ENCODE peak calls at places on chromosomes 6 and 20, in eight cellular contexts. O is fibroblast of lung, B is aorta, E is IMR-90, S is suprapubic skin, A is fibroblast of mammary gland, L is cardiac muscle cell, I is body of pancreas. W is an unnamed sample.

GRCh38 chr6:17045581-17046322 is 56.1 kb upstream of the STMND1 start:
- DNase-seq in O (peak), B (no peak), E (peak), S (no peak), A (peak), L (peak), I (no peak), W (no peak)

GRCh38 chr6:4133941-4134838 is 1.2 kb downstream of the ECI2 start:
- DNase-seq in O (peak), B (no peak), E (no peak), S (no peak), A (peak), L (peak), I (peak), W (peak)

GRCh38 chr6:149924933-149925252 is 2.0 kb upstream of the RAET1G start:
- DNase-seq in O (no peak), B (no peak), E (no peak), S (peak), A (no peak), L (no peak), I (no peak), W (no peak)

GRCh38 chr6:14502551-14502950 is 385.0 kb downstream of the CD83 start:
- DNase-seq in O (no peak), B (no peak), E (peak), S (no peak), A (peak), L (no peak), I (no peak), W (no peak)

GRCh38 chr6:624979-625378 is 31.9 kb downstream of the HUS1B start:
- DNase-seq in O (peak), B (no peak), E (peak), S (no peak), A (peak), L (peak), I (no peak), W (no peak)

GRCh38 chr6:119541132-119541905 is 191.8 kb upstream of the MAN1A1 start:
- DNase-seq in O (peak), B (no peak), E (peak), S (no peak), A (peak), L (no peak), I (no peak), W (no peak)

GRCh38 chr20:24668384-24668702 is 198.9 kb downstream of the SYNDIG1 start:
- DNase-seq in O (no peak), B (no peak), E (no peak), S (peak), A (no peak), L (no peak), I (no peak), W (no peak)

GRCh38 chr6:106017454-106017853 is 68.7 kb upstream of the PRDM1 start:
- DNase-seq in O (no peak), B (no peak), E (no peak), S (no peak), A (no peak), L (no peak), I (no peak), W (no peak)

GRCh38 chr6:36495086-36495485 is 52.2 kb downstream of the STK38 start:
- DNase-seq in O (no peak), B (no peak), E (no peak), S (no peak), A (no peak), L (no peak), I (no peak), W (no peak)

GRCh38 chr6:47579040-47579439 is 101.5 kb downstream of the CD2AP start:
- DNase-seq in O (no peak), B (no peak), E (no peak), S (no peak), A (peak), L (no peak), I (no peak), W (no peak)

GRCh38 chr20:53138454-53139291 is 166.5 kb downstream of the TSHZ2 start:
- DNase-seq in O (no peak), B (no peak), E (no peak), S (no peak), A (no peak), L (no peak), I (no peak), W (no peak)

GRCh38 chr6:15370730-15371129 is 124.9 kb downstream of the JARID2 start:
- DNase-seq in O (peak), B (no peak), E (no peak), S (no peak), A (no peak), L (no peak), I (no peak), W (no peak)

GRCh38 chr6:147116043-147116442 is 88.2 kb upstream of the STXBP5 start:
- DNase-seq in O (no peak), B (no peak), E (no peak), S (no peak), A (no peak), L (no peak), I (no peak), W (no peak)

GRCh38 chr6:13427346-13427745 is 60.1 kb downstream of the GFOD1 start:
- DNase-seq in O (no peak), B (no peak), E (no peak), S (no peak), A (no peak), L (no peak), I (no peak), W (no peak)

GRCh38 chr6:107800564-107801164 is 23.4 kb downstream of the SCML4 start:
- DNase-seq in O (peak), B (no peak), E (no peak), S (no peak), A (no peak), L (no peak), I (no peak), W (no peak)

GRCh38 chr20:57441510-57442154 is 50.4 kb downstream of the RBM38 start:
- DNase-seq in O (no peak), B (no peak), E (no peak), S (no peak), A (no peak), L (no peak), I (no peak), W (no peak)

GRCh38 chr20:17059465-17059864 is 167.4 kb upstream of the PCSK2 start:
- DNase-seq in O (no peak), B (no peak), E (peak), S (no peak), A (peak), L (no peak), I (no peak), W (no peak)

GRCh38 chr6:151442359-151442758 is 9.6 kb downstream of the RMND1 start:
- DNase-seq in O (no peak), B (no peak), E (no peak), S (no peak), A (no peak), L (no peak), I (no peak), W (no peak)

GRCh38 chr6:11197175-11197535 is 35.3 kb downstream of the NEDD9 start:
- DNase-seq in O (peak), B (no peak), E (peak), S (no peak), A (peak), L (no peak), I (no peak), W (no peak)

GRCh38 chr6:81762132-81762531 is 9.7 kb upstream of the TENT5A start:
- DNase-seq in O (peak), B (no peak), E (peak), S (no peak), A (peak), L (no peak), I (no peak), W (no peak)

GRCh38 chr6:144334150-144334708 is 49.1 kb downstream of the UTRN start:
- DNase-seq in O (no peak), B (no peak), E (no peak), S (no peak), A (no peak), L (no peak), I (no peak), W (peak)

GRCh38 chr6:70310063-70310694 is 7.3 kb upstream of the COL9A1 start:
- DNase-seq in O (peak), B (no peak), E (peak), S (no peak), A (peak), L (peak), I (no peak), W (peak)

GRCh38 chr6:156687875-156688549 is 89.2 kb upstream of the ARID1B start:
- DNase-seq in O (peak), B (peak), E (peak), S (no peak), A (peak), L (no peak), I (peak), W (no peak)

GRCh38 chr6:123223461-123223860 is 227.4 kb downstream of the CLVS2 start:
- DNase-seq in O (no peak), B (no peak), E (no peak), S (no peak), A (no peak), L (no peak), I (no peak), W (no peak)

GRCh38 chr6:35449287-35449881 is 2.8 kb upstream of the FANCE start:
- DNase-seq in O (peak), B (no peak), E (peak), S (no peak), A (peak), L (peak), I (peak), W (peak)

GRCh38 chr20:44601801-44602204 is 19.4 kb downstream of the PKIG start:
- DNase-seq in O (peak), B (peak), E (peak), S (no peak), A (peak), L (no peak), I (no peak), W (no peak)

GRCh38 chr6:15227827-15228318 is 18.0 kb upstream of the JARID2 start:
- DNase-seq in O (no peak), B (no peak), E (no peak), S (no peak), A (no peak), L (no peak), I (no peak), W (no peak)

GRCh38 chr20:54554006-54554405 is 78.6 kb downstream of the DOK5 start:
- DNase-seq in O (no peak), B (no peak), E (no peak), S (no peak), A (no peak), L (no peak), I (no peak), W (no peak)

GRCh38 chr20:42779216-42779615 is 410.5 kb downstream of the PTPRT start:
- DNase-seq in O (no peak), B (no peak), E (no peak), S (no peak), A (no peak), L (no peak), I (no peak), W (no peak)

GRCh38 chr6:102798631-102799030 is 1405.1 kb downstream of the GRIK2 start:
- DNase-seq in O (no peak), B (no peak), E (no peak), S (no peak), A (no peak), L (peak), I (no peak), W (no peak)

GRCh38 chr6:133549252-133549925 is 308.2 kb downstream of the EYA4 start:
- DNase-seq in O (no peak), B (no peak), E (no peak), S (no peak), A (no peak), L (no peak), I (no peak), W (no peak)

GRCh38 chr20:49603209-49603627 is 35.3 kb upstream of the PTGIS start:
- DNase-seq in O (peak), B (no peak), E (peak), S (no peak), A (peak), L (peak), I (no peak), W (no peak)

DNA sequence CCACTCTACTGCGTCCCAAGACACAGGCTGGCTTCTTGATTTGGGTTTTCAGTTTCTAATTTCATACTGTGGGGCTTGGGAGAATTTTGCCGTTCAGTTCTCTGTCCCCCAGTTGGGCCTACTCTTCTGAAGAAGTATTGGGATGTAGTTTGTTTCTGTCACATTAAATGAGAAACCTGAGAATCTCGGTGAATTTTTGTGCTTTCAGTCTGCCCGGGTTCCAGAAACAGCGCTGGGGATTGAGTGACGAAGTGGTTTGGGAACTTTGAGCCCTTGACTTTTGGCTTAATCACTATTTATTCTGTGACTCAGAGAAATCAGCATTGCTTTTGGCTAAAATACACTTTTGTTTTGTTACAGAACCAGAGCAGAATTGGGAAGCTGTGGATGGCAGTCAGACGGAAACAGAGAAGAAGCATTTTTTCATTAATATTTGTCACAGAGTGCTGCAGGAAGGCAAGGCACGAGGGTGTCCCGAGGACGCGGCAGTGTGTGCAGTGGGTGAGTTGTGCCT is 74.0 kb downstream of the IGF2R start:
- DNase-seq in O (peak), B (no peak), E (peak), S (no peak), A (peak), L (no peak), I (no peak), W (no peak)
- H3K4me3 ChIP-seq in O (no peak), B (no peak), E (no peak), S (peak), A (peak), L (no peak), I (no peak), W (no peak)

GRCh38 chr6:31203345-31203979 is 33.0 kb upstream of the POU5F1 start:
- DNase-seq in O (peak), B (no peak), E (peak), S (no peak), A (peak), L (no peak), I (peak), W (peak)

GRCh38 chr6:31204751-31205145 is 34.3 kb upstream of the POU5F1 start:
- DNase-seq in O (no peak), B (no peak), E (peak), S (no peak), A (peak), L (no peak), I (no peak), W (no peak)

GRCh38 chr6:31205638-31206037 is 35.2 kb upstream of the POU5F1 start:
- DNase-seq in O (no peak), B (no peak), E (no peak), S (no peak), A (no peak), L (no peak), I (no peak), W (no peak)

GRCh38 chr6:31197559-31198305 is 27.2 kb upstream of the POU5F1 start:
- DNase-seq in O (peak), B (peak), E (peak), S (peak), A (peak), L (peak), I (peak), W (peak)

GRCh38 chr6:31202259-31203166 is 32.0 kb upstream of the POU5F1 start:
- DNase-seq in O (no peak), B (no peak), E (no peak), S (no peak), A (no peak), L (no peak), I (no peak), W (no peak)
- H3K4me3 ChIP-seq in O (no peak), B (no peak), E (no peak), S (no peak), A (no peak), L (no peak), I (no peak), W (no peak)

DNA sequence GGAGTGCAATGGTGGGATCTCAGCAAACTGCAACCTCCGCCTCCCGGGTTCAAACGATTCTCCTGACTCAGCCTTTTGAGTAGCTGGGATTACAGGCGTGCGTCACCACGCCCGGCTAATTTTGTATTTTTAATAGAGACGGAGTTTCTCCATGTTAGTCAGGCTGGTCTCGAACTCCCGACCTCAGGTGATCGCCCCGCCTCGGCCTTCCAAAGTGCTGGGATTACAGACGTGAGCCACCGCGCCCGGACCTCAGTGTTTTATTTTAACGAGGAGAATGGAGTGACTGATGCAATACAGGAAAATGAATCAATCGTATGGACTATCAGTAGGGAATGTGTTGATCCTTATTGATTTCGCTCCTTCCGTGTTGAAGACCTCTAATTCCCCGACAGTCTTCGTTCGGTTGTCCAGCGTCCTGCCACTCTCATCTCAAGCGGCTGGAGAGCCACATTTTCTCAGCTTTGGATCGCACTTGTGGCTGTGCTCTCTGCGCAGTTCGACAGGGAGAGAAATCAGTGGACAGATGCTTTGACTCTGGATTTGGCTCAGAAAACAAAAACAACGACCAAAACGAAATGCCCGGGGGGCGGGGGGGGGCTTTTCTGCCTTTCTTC is 166.2 kb downstream of the TRIM27 start:
- DNase-seq in O (no peak), B (no peak), E (no peak), S (no peak), A (no peak), L (no peak), I (no peak), W (no peak)
- H3K4me3 ChIP-seq in O (no peak), B (no peak), E (no peak), S (no peak), A (no peak), L (no peak), I (no peak), W (no peak)

GRCh38 chr20:1617055-1617454 is 2.8 kb downstream of the SIRPB1 start:
- DNase-seq in O (no peak), B (no peak), E (no peak), S (no peak), A (no peak), L (no peak), I (no peak), W (no peak)

GRCh38 chr20:1619861-1620444 is at the start of gene SIRPB1:
- DNase-seq in O (no peak), B (no peak), E (peak), S (no peak), A (no peak), L (no peak), I (no peak), W (peak)

GRCh38 chr20:1622450-1622849 is 2.6 kb upstream of the SIRPB1 start:
- DNase-seq in O (no peak), B (no peak), E (no peak), S (no peak), A (no peak), L (no peak), I (no peak), W (peak)

GRCh38 chr20:1618954-1619550 is 757 bp downstream of the SIRPB1 start:
- DNase-seq in O (no peak), B (no peak), E (peak), S (no peak), A (no peak), L (no peak), I (no peak), W (no peak)

GRCh38 chr20:1618479-1618878 is 1.3 kb downstream of the SIRPB1 start:
- DNase-seq in O (no peak), B (no peak), E (peak), S (no peak), A (no peak), L (no peak), I (no peak), W (no peak)
- H3K4me3 ChIP-seq in O (no peak), B (no peak), E (no peak), S (no peak), A (no peak), L (no peak), I (no peak), W (no peak)

GRCh38 chr6:152700427-152700826 is 2.7 kb downstream of the MYCT1 start:
- DNase-seq in O (peak), B (no peak), E (peak), S (no peak), A (no peak), L (no peak), I (no peak), W (no peak)

GRCh38 chr6:152701081-152701862 is 3.6 kb downstream of the MYCT1 start:
- DNase-seq in O (peak), B (no peak), E (peak), S (no peak), A (no peak), L (peak), I (no peak), W (no peak)

GRCh38 chr6:152698692-152699091 is 995 bp downstream of the MYCT1 start:
- DNase-seq in O (no peak), B (no peak), E (no peak), S (no peak), A (no peak), L (no peak), I (no peak), W (no peak)

GRCh38 chr6:152705327-152705726 is 7.6 kb downstream of the MYCT1 start:
- DNase-seq in O (no peak), B (no peak), E (no peak), S (no peak), A (no peak), L (no peak), I (no peak), W (no peak)

GRCh38 chr6:152701863-152702401 is 4.2 kb downstream of the MYCT1 start:
- DNase-seq in O (peak), B (no peak), E (peak), S (no peak), A (no peak), L (no peak), I (no peak), W (no peak)
- H3K4me3 ChIP-seq in O (no peak), B (no peak), E (no peak), S (no peak), A (no peak), L (no peak), I (no peak), W (no peak)

GRCh38 chr6:31170600-31170881 is at the start of gene POU5F1:
- DNase-seq in O (no peak), B (peak), E (no peak), S (no peak), A (no peak), L (no peak), I (no peak), W (no peak)
- H3K4me3 ChIP-seq in O (no peak), B (no peak), E (no peak), S (no peak), A (no peak), L (no peak), I (no peak), W (no peak)

DNA sequence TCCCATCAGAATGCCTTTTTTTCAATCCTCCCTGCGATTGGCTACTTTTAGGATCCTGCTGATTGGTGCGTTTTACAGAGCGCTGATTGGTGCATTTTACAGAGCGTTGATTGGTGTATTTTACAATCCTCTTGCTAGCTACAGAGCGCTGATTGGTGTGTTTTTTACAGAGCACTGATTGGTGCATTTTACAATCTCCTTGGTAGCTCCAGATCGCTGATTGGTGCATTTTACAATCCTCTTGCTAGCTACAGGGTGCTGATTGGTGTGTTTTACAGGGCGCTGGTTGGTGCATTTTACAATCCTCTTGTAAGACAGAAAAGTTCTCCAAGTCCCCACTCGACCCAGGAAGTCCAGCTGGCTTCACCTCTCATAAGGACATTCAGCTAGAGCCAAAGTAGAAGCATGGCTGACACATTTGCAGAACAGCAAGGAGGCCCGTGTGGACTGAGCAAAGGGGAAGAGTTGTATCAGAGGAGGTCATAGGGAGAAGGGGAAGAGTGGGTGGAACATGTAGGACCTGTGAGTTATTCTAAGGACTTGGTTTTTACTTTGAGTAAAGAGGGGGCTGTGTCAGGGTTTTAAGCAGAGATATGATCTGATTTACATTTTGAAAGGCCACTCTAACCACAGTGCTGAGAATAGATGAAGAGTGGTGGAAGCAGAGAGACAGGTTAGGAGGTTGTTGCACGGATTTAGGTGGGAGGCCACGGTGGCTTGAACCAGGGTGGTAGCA is 2.7 kb downstream of the ALDH5A1 start:
- DNase-seq in O (no peak), B (no peak), E (no peak), S (no peak), A (no peak), L (no peak), I (no peak), W (no peak)
- H3K4me3 ChIP-seq in O (no peak), B (no peak), E (no peak), S (no peak), A (no peak), L (no peak), I (no peak), W (no peak)